ENCODE peak calls at places on chromosomes 16 and 17, in four cellular contexts. B, C, M and D are unnamed samples.

GRCh38 chr17:9575381-9576072 is at the start of gene STX8:
- DNase-seq in C (peak), M (peak), B (peak), D (peak)

GRCh38 chr17:76473541-76473985 is 6.2 kb downstream of the AANAT start:
- DNase-seq in M (no peak), B (peak), C (peak), D (peak)

GRCh38 chr16:85924675-85925074 is 25.7 kb downstream of the IRF8 start:
- DNase-seq in M (no peak), C (no peak), B (no peak), D (no peak)

GRCh38 chr16:68528686-68529379 is 10.3 kb upstream of the ZFP90 start:
- DNase-seq in M (peak), C (peak), B (peak), D (peak)

GRCh38 chr17:18182978-18183333 is 672 bp upstream of the ALKBH5 start:
- DNase-seq in C (peak), B (peak), M (no peak), D (no peak)

GRCh38 chr17:41492771-41493170 is 3.1 kb upstream of the KRT36 start:
- DNase-seq in C (peak), M (no peak), B (peak), D (no peak)

GRCh38 chr16:49589721-49590120 is 216.1 kb downstream of the C16orf78 start:
- DNase-seq in C (no peak), M (no peak), B (no peak), D (peak)

GRCh38 chr17:17742133-17742621 is 60.9 kb downstream of the RAI1 start:
- DNase-seq in B (no peak), M (no peak), C (peak), D (no peak)

GRCh38 chr16:12387311-12387710 is 410.8 kb downstream of the SNX29 start:
- DNase-seq in M (no peak), C (no peak), B (peak), D (no peak)

GRCh38 chr16:1101573-1102332 is 5.7 kb upstream of the C1QTNF8 start:
- DNase-seq in M (no peak), B (no peak), C (no peak), D (no peak)

GRCh38 chr16:1103649-1104005 is 7.6 kb upstream of the C1QTNF8 start:
- DNase-seq in M (no peak), B (no peak), C (no peak), D (no peak)

GRCh38 chr16:1101133-1101532 is 5.1 kb upstream of the C1QTNF8 start:
- DNase-seq in B (no peak), M (no peak), C (no peak), D (no peak)

GRCh38 chr16:1102333-1102700 is 6.3 kb upstream of the C1QTNF8 start:
- DNase-seq in C (no peak), M (no peak), B (no peak), D (no peak)

DNA sequence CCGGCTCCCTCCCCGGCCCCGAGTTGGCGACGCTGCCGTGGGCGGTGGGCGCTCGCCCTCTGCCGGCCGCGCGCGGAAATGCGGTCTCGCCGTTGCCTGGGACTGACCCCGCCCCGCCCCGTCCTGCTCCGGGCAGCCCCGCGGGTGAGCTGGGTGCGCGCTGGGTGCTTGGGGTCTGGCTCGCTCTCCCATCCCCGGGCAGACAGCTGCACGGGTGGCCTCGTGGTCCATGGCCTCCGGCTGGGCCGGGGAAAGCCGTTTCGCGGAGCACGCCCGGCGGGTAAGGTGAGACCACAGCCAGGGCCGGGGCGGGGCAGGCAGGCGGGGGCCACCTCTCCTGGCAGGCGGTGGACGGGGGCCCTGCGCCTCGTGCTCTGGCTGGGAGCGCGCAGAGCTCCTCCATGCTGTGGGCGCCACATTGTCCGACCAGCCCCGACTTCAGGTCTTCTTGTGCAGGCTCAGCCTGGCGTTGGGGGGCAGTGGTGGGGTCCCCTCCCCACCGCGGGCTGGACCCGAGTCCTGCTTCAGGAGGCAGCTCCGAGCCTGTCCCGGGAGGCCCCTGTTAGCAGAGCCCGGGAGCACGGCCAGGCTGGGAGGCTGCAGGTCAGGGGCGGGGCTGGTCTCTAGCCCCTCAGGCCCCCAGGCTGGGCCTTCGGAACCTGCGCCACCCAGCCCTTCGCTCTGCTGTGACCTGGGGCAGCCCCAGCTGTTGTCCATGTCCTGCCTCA is 7.0 kb upstream of the C1QTNF8 start:
- DNase-seq in C (peak), M (no peak), B (peak), D (peak)
- TF ChIP-seq TEAD4 in C (no peak), M (no peak), B (no peak), D (no peak)

GRCh38 chr17:61393904-61394629 is 5.6 kb upstream of the TBX2 start:
- DNase-seq in C (peak), M (no peak), B (no peak), D (no peak)
- TF ChIP-seq TEAD4 in C (no peak), M (no peak), B (no peak), D (no peak)

GRCh38 chr17:40345161-40346034 is 19.1 kb downstream of the GJD3 start:
- DNase-seq in M (no peak), C (peak), B (peak), D (peak)

GRCh38 chr17:40346061-40346767 is 18.3 kb downstream of the GJD3 start:
- DNase-seq in M (no peak), C (no peak), B (no peak), D (peak)

GRCh38 chr17:40347319-40348135 is 17.0 kb downstream of the GJD3 start:
- DNase-seq in M (no peak), B (no peak), C (peak), D (no peak)

GRCh38 chr17:40348136-40348504 is 16.4 kb downstream of the GJD3 start:
- DNase-seq in B (no peak), C (no peak), M (no peak), D (no peak)

DNA sequence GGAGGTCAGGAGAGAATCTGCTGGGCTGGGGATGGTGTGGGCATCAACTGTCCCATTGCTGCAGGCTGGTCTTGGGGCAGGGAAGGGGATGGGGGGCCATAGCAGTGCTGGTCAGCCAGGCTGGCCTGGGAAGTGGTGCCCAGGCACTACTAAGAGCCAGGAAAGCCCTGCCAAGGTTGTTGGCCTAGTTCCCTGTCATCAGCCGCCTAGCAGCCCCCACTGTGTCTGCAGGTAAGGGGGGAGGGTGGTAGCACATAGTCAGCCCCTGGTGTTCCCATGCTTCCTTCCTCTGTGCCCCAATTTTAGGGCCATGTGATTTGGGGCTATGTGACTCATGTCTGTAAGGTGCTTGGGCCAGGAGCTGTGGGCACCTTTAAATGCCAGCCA is 17.8 kb downstream of the GJD3 start:
- DNase-seq in B (no peak), M (no peak), C (no peak), D (no peak)
- TF ChIP-seq TEAD4 in B (no peak), M (no peak), C (no peak), D (no peak)

GRCh38 chr16:58047557-58048348 is 22.2 kb downstream of the MMP15 start:
- DNase-seq in M (no peak), B (peak), C (peak), D (no peak)
- TF ChIP-seq TEAD4 in M (no peak), B (no peak), C (no peak), D (no peak)

DNA sequence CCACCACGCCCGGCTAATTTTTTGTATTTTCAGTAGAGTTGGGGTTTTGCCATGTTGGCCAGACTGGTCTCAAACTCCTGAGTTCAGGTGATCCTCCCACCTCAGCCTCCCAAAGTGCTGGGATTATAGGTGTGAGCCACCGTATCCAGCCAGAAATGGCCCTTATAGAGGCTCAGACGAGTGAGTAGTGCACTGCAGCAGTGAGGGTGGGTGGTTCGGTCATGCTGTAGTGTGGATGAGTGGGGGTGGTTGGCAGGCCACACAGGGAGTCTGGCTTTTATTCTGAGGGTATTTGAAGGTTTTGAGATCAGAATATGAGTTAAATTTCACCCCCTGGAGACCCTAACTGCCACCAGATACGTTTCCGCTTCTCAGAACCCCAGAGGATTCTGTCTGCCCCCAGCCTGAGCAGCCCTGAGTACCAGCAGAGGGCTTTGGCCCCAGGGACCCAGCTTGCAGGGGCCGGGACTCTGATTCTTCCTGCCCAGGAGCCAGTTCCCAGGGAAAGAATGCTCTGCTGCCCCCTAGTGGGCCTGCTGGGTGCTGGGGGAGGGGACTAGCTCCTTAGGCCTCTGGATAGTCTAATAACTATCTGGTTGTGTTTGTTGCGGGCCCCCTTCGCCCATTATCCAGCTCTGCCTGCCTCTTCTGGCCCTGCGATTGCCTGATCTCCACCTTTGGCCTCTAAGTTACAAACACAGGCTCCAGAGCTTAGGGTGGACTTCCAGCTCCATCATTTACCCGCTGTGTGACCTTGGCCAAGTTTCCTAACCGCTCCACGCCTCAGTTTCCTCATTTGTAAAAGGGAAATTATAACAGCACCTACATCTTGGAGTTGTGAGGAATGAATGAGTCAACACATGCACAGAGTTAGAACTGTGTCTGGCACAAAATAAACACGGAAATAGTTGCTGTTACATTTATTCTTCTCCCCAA is 2.0 kb downstream of the ZNF771 start:
- DNase-seq in B (peak), C (peak), M (peak), D (peak)
- TF ChIP-seq TEAD4 in B (peak), C (no peak), M (peak), D (no peak)

GRCh38 chr17:7590743-7591142 is 849 bp upstream of the SOX15 start:
- DNase-seq in C (peak), M (no peak), B (no peak), D (peak)
- TF ChIP-seq TEAD4 in C (no peak), M (peak), B (no peak), D (no peak)